ENCODE peak calls at places on chromosomes 7 and 10, in ten cellular contexts. L is HCT116, Z is IMR-90, X is heart right ventricle, U is ovary, Y is right atrium auricular region, I is tibial nerve, B is A549, F is sigmoid colon, P is GM23338. M is an unnamed sample.

GRCh38 chr7:145732521-145732920 is 384.1 kb upstream of the CNTNAP2 start:
- DNase-seq in L (no peak), Z (no peak), X (no peak), U (no peak), Y (no peak), I (no peak), B (no peak), F (no peak), P (no peak), M (no peak)

GRCh38 chr10:117946525-117947070 is 100.1 kb downstream of the RAB11FIP2 start:
- DNase-seq in L (peak; percentile 46), Z (peak; percentile 29), X (no peak), U (no peak), Y (no peak), I (no peak), B (no peak), F (no peak), P (no peak), M (no peak)

GRCh38 chr7:12229046-12229445 is 18.0 kb downstream of the TMEM106B start:
- DNase-seq in L (no peak), Z (peak; percentile 36), X (no peak), U (no peak), Y (no peak), I (no peak), B (no peak), F (no peak), P (no peak), M (no peak)

GRCh38 chr7:38775503-38775902 is 133.5 kb downstream of the VPS41 start:
- DNase-seq in L (no peak), Z (no peak), X (no peak), U (no peak), Y (no peak), I (no peak), B (no peak), F (no peak), P (peak; percentile 55), M (no peak)

GRCh38 chr10:43076876-43077420 is at the start of gene RET:
- DNase-seq in L (no peak), Z (no peak), X (peak; percentile 67), U (no peak), Y (no peak), I (no peak), B (peak; percentile 28), F (no peak), P (peak; percentile 75), M (peak; percentile 38)

GRCh38 chr7:103307487-103308231 is 10.4 kb downstream of the PMPCB start:
- DNase-seq in L (no peak), Z (no peak), X (no peak), U (no peak), Y (no peak), I (no peak), B (no peak), F (no peak), P (no peak), M (no peak)

GRCh38 chr7:33873981-33874750 is 31.2 kb upstream of the BMPER start:
- DNase-seq in L (no peak), Z (peak; percentile 81), X (no peak), U (no peak), Y (no peak), I (no peak), B (peak; percentile 55), F (no peak), P (no peak), M (no peak)

GRCh38 chr7:136874393-136875032 is 6.1 kb downstream of the CHRM2 start:
- DNase-seq in L (peak; percentile 2), Z (peak; percentile 73), X (no peak), U (no peak), Y (no peak), I (no peak), B (peak; percentile 21), F (no peak), P (peak; percentile 75), M (no peak)

GRCh38 chr7:99123571-99124033 is 20.3 kb downstream of the SMURF1 start:
- DNase-seq in L (no peak), Z (peak; percentile 57), X (no peak), U (no peak), Y (no peak), I (no peak), B (peak; percentile 39), F (no peak), P (no peak), M (no peak)

GRCh38 chr7:93429563-93429962 is 145.0 kb downstream of the CALCR start:
- DNase-seq in L (no peak), Z (no peak), X (no peak), U (no peak), Y (no peak), I (no peak), B (no peak), F (no peak), P (no peak), M (no peak)

GRCh38 chr7:157136372-157136771 is 2.4 kb upstream of the UBE3C start:
- DNase-seq in L (no peak), Z (peak; percentile 94), X (no peak), U (no peak), Y (no peak), I (no peak), B (peak; percentile 76), F (no peak), P (peak; percentile 35), M (no peak)

GRCh38 chr7:142868188-142868811 is 13.4 kb downstream of the EPHB6 start:
- DNase-seq in L (no peak), Z (no peak), X (no peak), U (no peak), Y (peak; percentile 38), I (no peak), B (no peak), F (no peak), P (no peak), M (no peak)

GRCh38 chr10:102617816-102618215 is 26.5 kb upstream of the TRIM8 start:
- DNase-seq in L (no peak), Z (no peak), X (no peak), U (no peak), Y (no peak), I (no peak), B (no peak), F (no peak), P (no peak), M (no peak)

GRCh38 chr10:132145002-132145401 is 41.7 kb upstream of the DPYSL4 start:
- DNase-seq in L (no peak), Z (no peak), X (no peak), U (peak; percentile 20), Y (no peak), I (no peak), B (no peak), F (no peak), P (no peak), M (no peak)

GRCh38 chr7:5827755-5828154 is 46.3 kb upstream of the RNF216 start:
- DNase-seq in L (peak; percentile 16), Z (no peak), X (no peak), U (no peak), Y (no peak), I (no peak), B (peak; percentile 50), F (no peak), P (peak; percentile 53), M (no peak)

GRCh38 chr7:67625257-67625713 is 628.7 kb downstream of the TYW1 start:
- DNase-seq in L (peak; percentile 8), Z (peak; percentile 11), X (peak; percentile 77), U (peak; percentile 92), Y (peak; percentile 62), I (peak; percentile 72), B (peak; percentile 77), F (peak; percentile 89), P (peak; percentile 75), M (peak; percentile 58)

GRCh38 chr7:137978464-137979237 is 23.2 kb downstream of the CREB3L2 start:
- DNase-seq in L (peak; percentile 89), Z (peak; percentile 100), X (peak; percentile 33), U (no peak), Y (peak; percentile 89), I (peak; percentile 78), B (peak; percentile 81), F (peak; percentile 85), P (no peak), M (peak; percentile 82)

GRCh38 chr7:151570366-151570915 is 50.7 kb upstream of the RHEB start:
- DNase-seq in L (peak; percentile 12), Z (peak; percentile 47), X (no peak), U (no peak), Y (no peak), I (no peak), B (peak; percentile 25), F (no peak), P (no peak), M (no peak)
- TF ChIP-seq CTCF in L (peak; percentile 48), Z (peak; percentile 67), X (peak; percentile 61), U (no peak), Y (peak; percentile 59), I (peak; percentile 37), B (peak; percentile 84), F (no peak), P (no peak), M (peak; percentile 25)

GRCh38 chr7:361680-362415 is 71.9 kb downstream of the FOXL3 start:
- DNase-seq in L (no peak), Z (no peak), X (no peak), U (no peak), Y (no peak), I (no peak), B (no peak), F (no peak), P (no peak), M (no peak)
- H3K4me3 ChIP-seq in L (no peak overlapping the region), Z (peak overlapping the region; percentile 4), X (peak overlapping the region; percentile 29), U (peak overlapping the region; percentile 10), Y (peak overlapping the region; percentile 37), I (no peak overlapping the region), B (no peak overlapping the region), F (peak overlapping the region; percentile 11), P (no peak overlapping the region), M (no peak overlapping the region)

DNA sequence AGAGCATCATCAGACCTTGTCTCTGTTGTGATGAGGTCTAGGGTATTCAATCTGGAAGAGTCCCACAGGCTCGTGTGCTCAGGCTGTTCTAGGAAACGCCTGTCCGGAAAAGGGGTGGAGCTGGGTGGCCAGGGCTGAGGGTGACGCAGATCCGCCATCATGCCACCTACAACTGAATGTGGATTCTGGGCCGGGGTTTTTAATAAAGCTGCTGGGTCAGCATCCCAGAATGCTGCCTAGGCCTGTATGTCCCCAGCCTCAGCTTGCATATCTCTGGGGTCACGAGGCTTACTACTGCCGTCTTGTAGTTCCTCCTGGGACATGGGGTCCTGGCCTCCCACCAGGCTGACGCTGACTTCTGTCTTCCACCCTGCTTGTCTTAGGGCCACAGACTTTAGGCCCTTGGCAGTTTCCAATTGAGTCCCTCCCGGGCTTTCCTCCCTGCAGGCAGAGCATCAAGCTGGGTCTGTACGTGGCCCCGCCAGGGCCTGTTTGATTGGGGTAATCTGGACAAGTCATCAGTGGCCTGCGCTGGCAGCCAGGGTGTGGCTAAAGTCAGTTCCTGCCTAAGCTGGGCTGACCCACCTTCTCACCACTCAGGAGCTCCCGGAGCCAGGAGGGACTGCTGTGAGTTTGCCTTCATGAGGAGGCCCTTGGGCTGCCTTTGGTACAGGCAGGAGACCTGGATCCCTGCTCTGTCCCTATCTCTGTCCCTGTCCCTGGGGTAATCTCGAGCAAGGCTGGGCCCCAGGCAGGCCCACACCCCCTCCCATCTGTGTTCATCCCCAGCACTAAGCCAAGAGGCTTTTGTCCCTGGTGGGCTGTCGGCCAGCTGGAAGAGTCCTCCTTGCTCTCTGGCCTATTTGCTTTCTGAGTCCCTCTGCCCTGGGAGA is 79.9 kb downstream of the ZMIZ1 start:
- DNase-seq in L (no peak), Z (peak; percentile 40), X (peak; percentile 86), U (peak; percentile 71), Y (peak; percentile 91), I (peak; percentile 67), B (peak; percentile 66), F (peak; percentile 89), P (no peak), M (no peak)
- H3K4me1 ChIP-seq in L (peaks cover 54% of the 10 kb centered on the region), Z (peaks cover 67% of the 10 kb centered on the region), X (peaks cover 100% of the 10 kb centered on the region), U (peaks cover 66% of the 10 kb centered on the region), Y (peaks cover 3% of the 10 kb centered on the region), I (peaks cover 96% of the 10 kb centered on the region), B (peaks cover 99% of the 10 kb centered on the region), F (peaks cover 100% of the 10 kb centered on the region), P (peaks cover 11% of the 10 kb centered on the region), M (peaks cover 23% of the 10 kb centered on the region)

GRCh38 chr10:123044391-123044790 is 35.6 kb downstream of the ACADSB start:
- DNase-seq in L (peak; percentile 29), Z (peak; percentile 5), X (no peak), U (no peak), Y (no peak), I (no peak), B (peak; percentile 23), F (no peak), P (peak; percentile 37), M (no peak)
- TF ChIP-seq CTCF in L (peak; percentile 36), Z (peak; percentile 28), X (no peak), U (no peak), Y (no peak), I (no peak), B (peak; percentile 52), F (no peak), P (peak; percentile 67), M (no peak)